ENCODE peak calls at places on chromosomes 6 and 20, in ten cellular contexts. J is OCI-LY7; R is WERI-Rb-1; V is AG08396; C is activated naive CD8-positive, alpha-beta T cell treated with anti-CD3 and anti-CD28 coated beads, Interleukin-2, amount 50 U/mL, for 24 hours; A is Peyer's patch; L is MCF 10A; K is iPS-NIHi11; I is NCI-H1436; X is NCI-H2029. H is an unnamed sample.
A peak's percentile ranks its signal among the peaks of the same experiment; 100 is the strongest.

GRCh38 chr6:168906251-168906845 is 347.3 kb downstream of the THBS2 start:
- DNase-seq in K (no peak), A (no peak), L (no peak), I (no peak), J (no peak), R (no peak), X (peak; percentile 14), V (no peak), C (no peak), H (no peak)

GRCh38 chr6:2639876-2640275 is 110.8 kb downstream of the MYLK4 start:
- DNase-seq in A (no peak), K (no peak), I (no peak), L (no peak), C (no peak), R (no peak), X (no peak), J (no peak), V (no peak), H (no peak)

GRCh38 chr20:50788045-50788867 is 6.6 kb upstream of the BCAS4 start:
- DNase-seq in I (no peak), X (no peak), L (peak; percentile 75), C (no peak), K (no peak), R (peak; percentile 48), A (no peak), V (peak; percentile 57), J (peak; percentile 49), H (no peak)

GRCh38 chr6:101401792-101402617 is 8.5 kb downstream of the GRIK2 start:
- DNase-seq in X (peak; percentile 81), L (no peak), I (no peak), J (no peak), R (no peak), K (peak; percentile 63), V (no peak), C (no peak), A (no peak), H (peak; percentile 55)

GRCh38 chr6:92779758-92780157 is 639.6 kb downstream of the EPHA7 start:
- DNase-seq in L (peak; percentile 75), I (peak; percentile 33), R (no peak), X (peak; percentile 38), K (no peak), C (no peak), A (no peak), J (no peak), V (no peak), H (no peak)

GRCh38 chr6:39347906-39348585 is 25.5 kb upstream of the KCNK16 start:
- DNase-seq in L (peak; percentile 62), R (peak; percentile 86), J (peak; percentile 47), K (peak; percentile 92), X (peak; percentile 66), I (peak; percentile 59), V (peak; percentile 89), A (peak; percentile 31), C (peak; percentile 69), H (peak; percentile 27)

GRCh38 chr6:157912326-157912725 is 69.3 kb upstream of the SYNJ2 start:
- DNase-seq in I (no peak), A (no peak), V (peak; percentile 77), R (no peak), C (no peak), K (peak; percentile 29), J (no peak), X (no peak), L (peak; percentile 26), H (no peak)

GRCh38 chr20:35120012-35120701 is 27.0 kb downstream of the EDEM2 start:
- DNase-seq in C (no peak), V (no peak), L (no peak), J (no peak), A (no peak), I (no peak), X (no peak), R (no peak), K (no peak), H (no peak)

GRCh38 chr20:330233-331149 is 5.1 kb downstream of the SOX12 start:
- DNase-seq in A (peak; percentile 53), R (peak; percentile 69), V (peak; percentile 77), X (peak; percentile 60), C (peak; percentile 63), K (peak; percentile 71), L (peak; percentile 73), J (peak; percentile 86), I (peak; percentile 51), H (no peak)

GRCh38 chr20:33611106-33611505 is 51.0 kb upstream of the C20orf144 start:
- DNase-seq in A (no peak), J (no peak), V (no peak), X (no peak), I (peak; percentile 28), C (no peak), L (no peak), K (no peak), R (no peak), H (no peak)

GRCh38 chr6:126176266-126176665 is 163.6 kb upstream of the CENPW start:
- DNase-seq in L (peak; percentile 48), V (no peak), R (peak; percentile 13), I (no peak), A (no peak), K (peak; percentile 34), C (no peak), J (no peak), X (peak; percentile 40), H (no peak)

GRCh38 chr20:10170261-10170660 is 48.4 kb upstream of the SNAP25 start:
- DNase-seq in X (no peak), R (no peak), K (no peak), A (no peak), V (no peak), I (no peak), L (no peak), C (no peak), J (no peak), H (no peak)

GRCh38 chr6:23180504-23181293 is 611.3 kb downstream of the HDGFL1 start:
- DNase-seq in C (no peak), L (peak; percentile 15), K (peak; percentile 16), V (peak; percentile 21), A (no peak), R (peak; percentile 44), X (peak; percentile 99), I (peak; percentile 94), J (no peak), H (peak; percentile 76)

GRCh38 chr20:54510546-54511129 is 35.2 kb downstream of the DOK5 start:
- DNase-seq in A (no peak), K (no peak), L (no peak), R (no peak), J (no peak), V (no peak), C (no peak), I (no peak), X (no peak), H (no peak)

GRCh38 chr20:52150440-52151258 is 40.9 kb downstream of the ZFP64 start:
- DNase-seq in J (peak; percentile 51), V (peak; percentile 71), K (peak; percentile 60), A (no peak), L (peak; percentile 57), C (no peak), X (peak; percentile 21), I (peak; percentile 22), R (peak; percentile 13), H (peak; percentile 37)

GRCh38 chr6:48490658-48491057 is 379.7 kb upstream of the PTCHD4 start:
- DNase-seq in R (no peak), K (no peak), X (no peak), C (no peak), V (no peak), L (no peak), I (no peak), A (no peak), J (no peak), H (no peak)

GRCh38 chr6:16762265-16762546 is 946 bp upstream of the ATXN1 start:
- DNase-seq in V (peak; percentile 39), R (no peak), J (no peak), L (no peak), X (no peak), A (no peak), K (no peak), I (peak; percentile 20), C (no peak), H (no peak)

GRCh38 chr20:18276821-18277220 is 11.5 kb upstream of the ZNF133 start:
- DNase-seq in L (peak; percentile 85), K (peak; percentile 76), A (peak; percentile 44), I (peak; percentile 74), C (peak; percentile 67), R (peak; percentile 78), J (peak; percentile 64), X (peak; percentile 66), V (peak; percentile 66), H (peak; percentile 58)

GRCh38 chr20:62557425-62557824 is 81.6 kb upstream of the GATA5 start:
- DNase-seq in J (no peak), X (no peak), L (peak; percentile 21), A (no peak), V (no peak), R (no peak), C (no peak), K (no peak), I (no peak), H (no peak)

GRCh38 chr6:125201961-125202729 is 48.6 kb downstream of the TPD52L1 start:
- DNase-seq in I (no peak), A (no peak), C (no peak), J (no peak), L (peak; percentile 96), V (peak; percentile 25), K (peak; percentile 20), R (no peak), X (peak; percentile 22), H (peak; percentile 12)

GRCh38 chr20:10077081-10077471 is 42.3 kb downstream of the ANKEF1 start:
- DNase-seq in R (no peak), K (peak; percentile 58), C (no peak), I (no peak), J (no peak), X (no peak), L (no peak), A (no peak), V (no peak), H (no peak)

GRCh38 chr6:46059608-46060007 is 43.9 kb upstream of the CLIC5 start:
- DNase-seq in X (no peak), A (no peak), R (no peak), C (no peak), V (no peak), L (peak; percentile 13), J (no peak), K (no peak), I (no peak), H (no peak)